ENCODE peak calls at places on chromosome 22, in ten cellular contexts. E is activated CD4-positive, alpha-beta T cell treated with anti-CD3 and anti-CD28 coated beads, Interleukin-2, amount 50 U/mL, for 1 hour; O is hepatocyte; G is Calu3; N is nephron progenitor cell; Z is stimulated activated CD4-positive, alpha-beta T cell treated with anti-CD3 and anti-CD28 coated beads, Interleukin-2, amount 100 ng/mL, for 48 hours; H is NCI-H1930; W is HT1080; Q is endothelial cell; C is adipocyte. B is an unnamed sample.

GRCh38 chr22:18057568-18058209 is 20.1 kb upstream of the PEX26 start:
- DNase-seq in E (no peak), O (peak; percentile 89), G (peak; percentile 72), N (no peak), Z (no peak), H (no peak), W (peak; percentile 90), Q (no peak), C (peak; percentile 95), B (no peak)

GRCh38 chr22:48807155-48807554 is 1020.5 kb downstream of the BRD1 start:
- DNase-seq in E (no peak), O (no peak), G (no peak), N (no peak), Z (no peak), H (no peak), W (no peak), Q (no peak), C (no peak), B (no peak)

GRCh38 chr22:37999640-38000272 is 15.4 kb upstream of the SOX10 start:
- DNase-seq in E (no peak), O (no peak), G (peak; percentile 83), N (no peak), Z (no peak), H (no peak), W (peak; percentile 88), Q (no peak), C (peak; percentile 11), B (peak; percentile 23)

GRCh38 chr22:26642465-26643367 is 14.7 kb upstream of the MIAT start:
- DNase-seq in E (peak; percentile 59), O (no peak), G (no peak), N (no peak), Z (peak; percentile 76), H (peak; percentile 43), W (no peak), Q (peak; percentile 22), C (no peak), B (peak; percentile 34)

GRCh38 chr22:39527481-39527961 is 5.0 kb downstream of the RPS19BP1 start:
- DNase-seq in E (no peak), O (peak; percentile 81), G (peak; percentile 30), N (no peak), Z (no peak), H (no peak), W (no peak), Q (no peak), C (peak; percentile 29), B (peak; percentile 79)

GRCh38 chr22:38704568-38705234 is 1.0 kb upstream of the GTPBP1 start:
- DNase-seq in E (no peak), O (no peak), G (no peak), N (no peak), Z (no peak), H (no peak), W (no peak), Q (no peak), C (no peak), B (peak; percentile 21)

GRCh38 chr22:50010676-50011446 is 1.7 kb downstream of the IL17REL start:
- DNase-seq in E (peak; percentile 58), O (peak; percentile 10), G (no peak), N (peak; percentile 25), Z (no peak), H (no peak), W (no peak), Q (peak; percentile 4), C (no peak), B (no peak)

GRCh38 chr22:31141551-31141950 is 1.2 kb upstream of the PLA2G3 start:
- DNase-seq in E (no peak), O (no peak), G (no peak), N (no peak), Z (no peak), H (no peak), W (no peak), Q (no peak), C (no peak), B (no peak)

GRCh38 chr22:24978308-24978707 is 25.8 kb downstream of the KIAA1671 start:
- DNase-seq in E (no peak), O (no peak), G (no peak), N (no peak), Z (no peak), H (no peak), W (no peak), Q (no peak), C (no peak), B (no peak)

GRCh38 chr22:39593061-39593930 is 22.7 kb downstream of the CACNA1I start:
- DNase-seq in E (no peak), O (no peak), G (no peak), N (no peak), Z (no peak), H (no peak), W (no peak), Q (no peak), C (no peak), B (no peak)

GRCh38 chr22:48793949-48794348 is 1033.7 kb downstream of the BRD1 start:
- DNase-seq in E (no peak), O (no peak), G (no peak), N (no peak), Z (no peak), H (no peak), W (no peak), Q (no peak), C (no peak), B (no peak)

GRCh38 chr22:19687561-19688300 is 26.6 kb upstream of the SEPTIN5 start:
- DNase-seq in E (no peak), O (no peak), G (peak; percentile 64), N (no peak), Z (no peak), H (no peak), W (no peak), Q (no peak), C (no peak), B (peak; percentile 13)

GRCh38 chr22:47627561-47628253 is 865.3 kb downstream of the TBC1D22A start:
- DNase-seq in E (no peak), O (no peak), G (no peak), N (no peak), Z (no peak), H (no peak), W (peak; percentile 49), Q (no peak), C (no peak), B (no peak)

GRCh38 chr22:44347549-44347948 is 34.8 kb upstream of the SHISAL1 start:
- DNase-seq in E (no peak), O (no peak), G (no peak), N (no peak), Z (no peak), H (no peak), W (no peak), Q (no peak), C (no peak), B (no peak)

GRCh38 chr22:21775061-21775460 is 39.5 kb upstream of the YPEL1 start:
- DNase-seq in E (no peak), O (no peak), G (no peak), N (no peak), Z (no peak), H (no peak), W (peak; percentile 20), Q (no peak), C (no peak), B (no peak)

GRCh38 chr22:17982572-17983141 is 41.7 kb downstream of the MICAL3 start:
- DNase-seq in E (no peak), O (peak; percentile 39), G (no peak), N (no peak), Z (no peak), H (no peak), W (no peak), Q (no peak), C (no peak), B (peak; percentile 55)

GRCh38 chr22:23696326-23696851 is 5.6 kb downstream of the RGL4 start:
- DNase-seq in E (peak; percentile 75), O (no peak), G (no peak), N (no peak), Z (peak; percentile 60), H (no peak), W (no peak), Q (no peak), C (no peak), B (peak; percentile 58)

GRCh38 chr22:48474881-48475280 is 1352.8 kb downstream of the BRD1 start:
- DNase-seq in E (no peak), O (no peak), G (no peak), N (no peak), Z (no peak), H (no peak), W (no peak), Q (no peak), C (no peak), B (no peak)

GRCh38 chr22:50544746-50545253 is 899 bp upstream of the KLHDC7B start:
- DNase-seq in E (no peak), O (peak; percentile 18), G (peak; percentile 55), N (no peak), Z (no peak), H (no peak), W (no peak), Q (no peak), C (no peak), B (no peak)

GRCh38 chr22:22463855-22464540 is 44.5 kb downstream of the ZNF280B start:
- DNase-seq in E (peak; percentile 32), O (peak; percentile 85), G (peak; percentile 59), N (peak; percentile 75), Z (peak; percentile 59), H (peak; percentile 52), W (peak; percentile 36), Q (peak; percentile 71), C (peak; percentile 85), B (peak; percentile 57)

GRCh38 chr22:48072777-48073176 is 1310.3 kb downstream of the TBC1D22A start:
- DNase-seq in E (no peak), O (no peak), G (no peak), N (no peak), Z (no peak), H (no peak), W (no peak), Q (no peak), C (no peak), B (no peak)

GRCh38 chr22:31917227-31917921 is 27.0 kb upstream of the YWHAH start:
- DNase-seq in E (no peak), O (no peak), G (no peak), N (no peak), Z (no peak), H (no peak), W (no peak), Q (no peak), C (no peak), B (no peak)

GRCh38 chr22:29700949-29701927 is 18.6 kb upstream of the CABP7 start:
- DNase-seq in E (peak; percentile 6), O (peak; percentile 57), G (peak; percentile 66), N (no peak), Z (peak; percentile 14), H (no peak), W (peak; percentile 81), Q (peak; percentile 31), C (no peak), B (peak; percentile 65)

GRCh38 chr22:35380013-35380412 is 883 bp upstream of the HMOX1 start:
- DNase-seq in E (no peak), O (peak; percentile 44), G (no peak), N (no peak), Z (no peak), H (no peak), W (no peak), Q (no peak), C (peak; percentile 43), B (peak; percentile 82)

GRCh38 chr22:38069372-38070249 is 12.4 kb downstream of the PICK1 start:
- DNase-seq in E (no peak), O (peak; percentile 62), G (no peak), N (peak; percentile 50), Z (no peak), H (no peak), W (no peak), Q (no peak), C (peak; percentile 24), B (no peak)

GRCh38 chr22:46845281-46846153 is 83.1 kb downstream of the TBC1D22A start:
- DNase-seq in E (no peak), O (no peak), G (no peak), N (no peak), Z (no peak), H (no peak), W (no peak), Q (no peak), C (peak; percentile 47), B (no peak)

GRCh38 chr22:27668828-27669797 is 132.4 kb downstream of the MN1 start:
- DNase-seq in E (no peak), O (peak; percentile 90), G (peak; percentile 86), N (no peak), Z (no peak), H (no peak), W (peak; percentile 93), Q (no peak), C (no peak), B (peak; percentile 52)

GRCh38 chr22:25919452-25919851 is 177.5 kb downstream of the MYO18B start:
- DNase-seq in E (no peak), O (no peak), G (no peak), N (no peak), Z (no peak), H (peak; percentile 71), W (no peak), Q (no peak), C (no peak), B (no peak)

B was measured in small intestine.